ENCODE peak calls at places on chromosomes 4 and X, in seven cellular contexts. One of them, this sample, is unnamed. For H3K9me3, the result is how much of the 10 kb centered on the place peaks cover.

GRCh38 chr4:84031401-84031800 is 467.7 kb downstream of the NKX6-1 start:
- DNase-seq in PC-9: no peak
- DNase-seq in heart right ventricle: no peak
- DNase-seq in tibial nerve: no peak
- DNase-seq in IMR-90: no peak
- DNase-seq in A549: no peak
- DNase-seq in SK-N-MC: no peak
- DNase-seq in this sample: no peak

GRCh38 chr4:121256887-121257426 is 92.8 kb upstream of the TNIP3 start:
- DNase-seq in PC-9: no peak
- DNase-seq in heart right ventricle: no peak
- DNase-seq in tibial nerve: no peak
- DNase-seq in IMR-90: no peak
- DNase-seq in A549: no peak
- DNase-seq in SK-N-MC: no peak
- DNase-seq in this sample: no peak

GRCh38 chrX:45497290-45497689 is 296.6 kb upstream of the DIPK2B start:
- DNase-seq in PC-9: no peak
- DNase-seq in heart right ventricle: no peak
- DNase-seq in tibial nerve: no peak
- DNase-seq in IMR-90: peak
- DNase-seq in A549: no peak
- DNase-seq in SK-N-MC: no peak
- DNase-seq in this sample: no peak

GRCh38 chr4:152605641-152606304 is 69.9 kb upstream of the FBXW7 start:
- DNase-seq in PC-9: no peak
- DNase-seq in heart right ventricle: no peak
- DNase-seq in tibial nerve: no peak
- DNase-seq in IMR-90: peak
- DNase-seq in A549: no peak
- DNase-seq in SK-N-MC: no peak
- DNase-seq in this sample: no peak

GRCh38 chr4:52425751-52426326 is 233.3 kb downstream of the USP46 start:
- DNase-seq in PC-9: no peak
- DNase-seq in heart right ventricle: no peak
- DNase-seq in tibial nerve: no peak
- DNase-seq in IMR-90: no peak
- DNase-seq in A549: no peak
- DNase-seq in SK-N-MC: peak
- DNase-seq in this sample: no peak

GRCh38 chr4:110487873-110488272 is 11.9 kb downstream of the ENPEP start:
- DNase-seq in PC-9: no peak
- DNase-seq in heart right ventricle: no peak
- DNase-seq in tibial nerve: no peak
- DNase-seq in IMR-90: no peak
- DNase-seq in A549: no peak
- DNase-seq in SK-N-MC: no peak
- DNase-seq in this sample: no peak

GRCh38 chrX:46125139-46125538 is 420.1 kb downstream of the ZNF674 start:
- DNase-seq in PC-9: no peak
- DNase-seq in heart right ventricle: no peak
- DNase-seq in tibial nerve: no peak
- DNase-seq in IMR-90: no peak
- DNase-seq in A549: no peak
- DNase-seq in SK-N-MC: no peak
- DNase-seq in this sample: no peak

GRCh38 chrX:134548257-134548732 is 88.3 kb downstream of the HPRT1 start:
- DNase-seq in PC-9: peak
- DNase-seq in heart right ventricle: no peak
- DNase-seq in tibial nerve: no peak
- DNase-seq in IMR-90: no peak
- DNase-seq in A549: no peak
- DNase-seq in SK-N-MC: no peak
- DNase-seq in this sample: no peak

GRCh38 chrX:15530318-15530717 is 29.7 kb downstream of the BMX start:
- DNase-seq in PC-9: no peak
- DNase-seq in heart right ventricle: no peak
- DNase-seq in tibial nerve: no peak
- DNase-seq in IMR-90: no peak
- DNase-seq in A549: no peak
- DNase-seq in SK-N-MC: no peak
- DNase-seq in this sample: no peak

GRCh38 chrX:96861661-96862060 is 22.0 kb upstream of the RPA4 start:
- DNase-seq in PC-9: no peak
- DNase-seq in heart right ventricle: no peak
- DNase-seq in tibial nerve: no peak
- DNase-seq in IMR-90: no peak
- DNase-seq in A549: no peak
- DNase-seq in SK-N-MC: no peak
- DNase-seq in this sample: no peak

GRCh38 chrX:9147086-9147485 is 113.2 kb upstream of the FAM9B start:
- DNase-seq in PC-9: no peak
- DNase-seq in heart right ventricle: no peak
- DNase-seq in tibial nerve: no peak
- DNase-seq in IMR-90: no peak
- DNase-seq in A549: no peak
- DNase-seq in SK-N-MC: no peak
- DNase-seq in this sample: no peak

DNA sequence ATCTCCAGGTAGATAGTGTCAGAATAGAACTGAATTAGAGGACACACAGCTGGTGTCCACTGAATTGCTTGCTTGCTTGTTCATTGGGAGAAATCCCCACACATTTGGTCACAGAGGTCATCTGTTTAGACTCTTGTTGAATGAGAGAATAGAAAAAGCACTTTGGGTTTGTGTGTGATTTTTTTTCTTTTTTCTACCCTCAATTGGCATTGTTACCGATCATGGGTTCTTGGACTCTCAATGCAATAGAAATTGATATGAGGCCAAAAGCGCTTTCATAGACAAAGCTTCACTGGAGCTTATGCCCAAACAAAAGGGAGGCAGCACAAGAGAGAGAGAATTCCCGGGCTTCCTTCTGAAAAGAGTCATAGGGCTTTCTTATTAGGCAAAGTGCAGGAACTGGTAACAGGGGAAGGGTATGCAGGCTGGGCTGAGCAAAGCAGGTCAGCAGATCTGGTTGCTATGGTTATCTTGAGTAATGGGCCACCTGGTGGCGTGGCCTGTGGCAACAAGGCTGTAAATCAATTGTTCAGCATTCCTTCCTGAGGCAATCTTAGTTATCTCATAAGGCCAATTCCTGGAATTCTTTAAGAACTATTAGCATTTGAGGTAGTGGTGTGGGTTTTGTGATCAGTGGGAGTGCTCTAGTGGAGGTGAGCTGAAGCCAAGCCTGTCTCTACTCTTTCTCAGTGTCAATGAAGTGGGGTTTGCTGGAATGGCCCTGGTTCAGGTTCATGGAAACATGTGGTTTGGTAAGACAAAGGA is 5.3 kb upstream of the GPR82 start:
- DNase-seq in PC-9: no peak
- DNase-seq in heart right ventricle: no peak
- DNase-seq in tibial nerve: no peak
- DNase-seq in IMR-90: no peak
- DNase-seq in A549: no peak
- DNase-seq in SK-N-MC: no peak
- DNase-seq in this sample: no peak
- H3K9me3 ChIP-seq in PC-9: under half
- H3K9me3 ChIP-seq in heart right ventricle: under half
- H3K9me3 ChIP-seq in tibial nerve: under half
- H3K9me3 ChIP-seq in IMR-90: under half
- H3K9me3 ChIP-seq in A549: under half
- H3K9me3 ChIP-seq in SK-N-MC: under half
- H3K9me3 ChIP-seq in this sample: under half

DNA sequence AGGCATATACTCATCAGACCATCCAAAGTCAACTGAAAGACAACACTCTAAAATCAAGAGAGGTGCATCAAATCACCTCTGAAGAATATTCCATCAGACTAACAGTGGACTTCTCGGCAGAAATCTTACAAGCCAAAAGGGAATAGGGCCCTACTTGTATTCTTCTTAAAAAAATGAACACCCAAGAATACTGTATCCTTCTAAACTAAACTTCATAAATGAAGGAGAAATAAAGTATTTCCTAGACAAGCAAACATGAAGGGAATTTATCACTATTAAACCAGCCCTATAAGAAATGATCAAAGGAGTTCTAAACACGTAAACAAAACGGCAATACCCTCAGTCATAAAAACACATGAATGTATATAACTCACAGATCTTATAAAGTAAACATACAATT is 141.2 kb downstream of the CXXC4 start:
- DNase-seq in PC-9: no peak
- DNase-seq in heart right ventricle: no peak
- DNase-seq in tibial nerve: no peak
- DNase-seq in IMR-90: no peak
- DNase-seq in A549: no peak
- DNase-seq in SK-N-MC: no peak
- DNase-seq in this sample: no peak
- H3K9me3 ChIP-seq in PC-9: under half
- H3K9me3 ChIP-seq in heart right ventricle: half or more
- H3K9me3 ChIP-seq in tibial nerve: under half
- H3K9me3 ChIP-seq in IMR-90: under half
- H3K9me3 ChIP-seq in A549: under half
- H3K9me3 ChIP-seq in SK-N-MC: under half
- H3K9me3 ChIP-seq in this sample: under half

DNA sequence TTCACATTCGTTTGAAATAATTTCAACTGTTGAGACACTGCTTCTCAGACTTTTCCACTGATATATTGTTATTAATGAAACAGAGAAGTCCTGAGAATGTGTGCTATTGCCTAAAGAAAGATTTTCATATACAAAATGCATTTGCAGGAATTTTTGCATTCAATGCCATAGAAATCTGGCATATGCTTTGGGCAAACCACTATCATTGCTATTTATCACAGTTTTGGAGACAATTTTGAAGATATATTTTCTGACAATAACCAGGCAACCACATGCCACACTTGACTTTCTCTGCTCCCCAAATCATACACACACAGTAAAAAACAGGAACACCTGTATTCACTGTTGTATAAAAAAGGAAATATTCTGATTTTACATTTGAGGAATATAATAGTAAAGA is 1303.7 kb upstream of the IGFBP7 start:
- DNase-seq in PC-9: no peak
- DNase-seq in heart right ventricle: no peak
- DNase-seq in tibial nerve: no peak
- DNase-seq in IMR-90: no peak
- DNase-seq in A549: no peak
- DNase-seq in SK-N-MC: no peak
- DNase-seq in this sample: no peak
- H3K9me3 ChIP-seq in PC-9: under half
- H3K9me3 ChIP-seq in heart right ventricle: under half
- H3K9me3 ChIP-seq in tibial nerve: under half
- H3K9me3 ChIP-seq in IMR-90: under half
- H3K9me3 ChIP-seq in A549: under half
- H3K9me3 ChIP-seq in SK-N-MC: under half
- H3K9me3 ChIP-seq in this sample: under half

GRCh38 chr4:144787365-144788263 is 141.7 kb downstream of the HHIP start:
- DNase-seq in PC-9: no peak
- DNase-seq in heart right ventricle: no peak
- DNase-seq in tibial nerve: no peak
- DNase-seq in IMR-90: peak
- DNase-seq in A549: peak
- DNase-seq in SK-N-MC: peak
- DNase-seq in this sample: no peak
- H3K9me3 ChIP-seq in PC-9: under half
- H3K9me3 ChIP-seq in heart right ventricle: under half
- H3K9me3 ChIP-seq in tibial nerve: under half
- H3K9me3 ChIP-seq in IMR-90: under half
- H3K9me3 ChIP-seq in A549: under half
- H3K9me3 ChIP-seq in SK-N-MC: under half
- H3K9me3 ChIP-seq in this sample: under half

DNA sequence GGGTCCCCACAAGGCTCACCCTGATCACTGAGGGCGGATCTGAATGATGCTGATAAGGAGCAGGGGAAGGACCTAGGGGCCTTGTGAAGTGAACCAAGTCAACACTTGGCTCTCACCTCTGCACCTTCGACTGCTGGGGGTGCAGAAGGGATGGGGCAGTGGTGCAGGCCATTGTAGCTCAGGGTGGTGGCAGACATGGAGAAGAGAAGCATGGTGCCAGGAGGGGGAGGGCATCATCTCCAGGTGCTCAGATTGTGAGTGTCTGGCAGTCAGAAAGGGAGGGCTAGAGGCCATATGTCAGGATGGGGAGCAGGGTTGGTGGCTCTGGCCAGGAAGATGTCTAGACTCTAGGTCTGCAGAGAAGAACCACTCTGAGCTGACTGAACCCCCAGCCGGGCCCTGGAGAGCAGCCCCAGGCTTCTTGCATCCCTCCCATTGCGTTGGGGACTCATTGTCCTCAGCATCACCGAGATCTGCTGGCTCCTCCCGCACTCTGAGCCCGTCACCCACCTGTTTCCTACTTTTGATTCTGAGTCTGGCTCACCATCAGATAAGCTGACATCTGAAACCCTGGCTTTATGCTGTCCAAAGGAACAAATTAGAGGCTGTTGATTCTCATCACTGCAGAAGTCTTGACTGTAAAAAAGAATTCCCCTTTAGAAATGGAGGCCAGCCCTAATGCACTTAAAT is 3.8 kb downstream of the APLN start:
- DNase-seq in PC-9: no peak
- DNase-seq in heart right ventricle: no peak
- DNase-seq in tibial nerve: no peak
- DNase-seq in IMR-90: no peak
- DNase-seq in A549: no peak
- DNase-seq in SK-N-MC: no peak
- DNase-seq in this sample: no peak
- H3K9me3 ChIP-seq in PC-9: under half
- H3K9me3 ChIP-seq in heart right ventricle: under half
- H3K9me3 ChIP-seq in tibial nerve: under half
- H3K9me3 ChIP-seq in IMR-90: under half
- H3K9me3 ChIP-seq in A549: under half
- H3K9me3 ChIP-seq in SK-N-MC: under half
- H3K9me3 ChIP-seq in this sample: under half

DNA sequence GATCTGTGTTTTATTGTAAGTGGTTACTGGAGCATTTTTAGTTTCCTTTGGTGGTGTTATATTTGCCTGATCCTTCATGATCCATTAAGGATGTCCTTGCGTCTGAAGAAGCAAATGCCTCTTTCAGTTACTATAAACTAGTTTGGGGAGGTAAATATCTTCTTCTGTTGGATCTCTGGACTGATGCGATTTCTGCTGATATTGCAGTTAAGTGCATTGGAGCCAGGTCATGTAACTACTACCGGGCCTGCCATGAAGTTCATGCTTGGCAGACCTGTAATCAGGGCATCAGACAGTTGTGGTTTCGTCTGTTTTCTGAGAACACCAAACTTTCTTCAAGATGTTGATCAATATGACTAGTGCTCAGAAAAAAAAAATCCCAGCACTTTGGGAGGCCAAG is 22.9 kb downstream of the ZNF718 start:
- DNase-seq in PC-9: no peak
- DNase-seq in heart right ventricle: no peak
- DNase-seq in tibial nerve: no peak
- DNase-seq in IMR-90: no peak
- DNase-seq in A549: no peak
- DNase-seq in SK-N-MC: no peak
- DNase-seq in this sample: no peak
- H3K9me3 ChIP-seq in PC-9: under half
- H3K9me3 ChIP-seq in heart right ventricle: half or more
- H3K9me3 ChIP-seq in tibial nerve: half or more
- H3K9me3 ChIP-seq in IMR-90: under half
- H3K9me3 ChIP-seq in A549: under half
- H3K9me3 ChIP-seq in SK-N-MC: under half
- H3K9me3 ChIP-seq in this sample: under half

This sample was measured in T-helper 17 cell.